ENCODE peak calls at places on chromosomes 4 and X, in six cellular contexts. L is HepG2, O is A549, Z is K562, M is endothelial cell of umbilical vein, I is GM12878. G is an unnamed sample.

GRCh38 chr4:83316459-83317170 is 18.0 kb downstream of the HPSE start:
- DNase-seq in L (no peak), O (no peak), Z (no peak), M (no peak), I (no peak), G (peak)

GRCh38 chrX:130091976-130092522 is 18.2 kb downstream of the ELF4 start:
- DNase-seq in L (peak), O (no peak), Z (peak), M (peak), I (peak), G (peak)

GRCh38 chrX:150813922-150814321 is 84.5 kb downstream of the CD99L2 start:
- DNase-seq in L (no peak), O (no peak), Z (no peak), M (no peak), I (no peak), G (no peak)

GRCh38 chr4:147782087-147782781 is 50.3 kb downstream of the ARHGAP10 start:
- DNase-seq in L (no peak), O (no peak), Z (no peak), M (peak), I (no peak), G (no peak)

GRCh38 chr4:68463796-68464195 is 16.5 kb downstream of the TMPRSS11E start:
- DNase-seq in L (no peak), O (no peak), Z (no peak), M (no peak), I (no peak), G (no peak)

GRCh38 chrX:154800508-154801207 is 4.6 kb downstream of the MPP1 start:
- DNase-seq in L (peak), O (no peak), Z (no peak), M (peak), I (no peak), G (peak)

GRCh38 chr4:34293459-34293858 is 1950.9 kb downstream of the ARAP2 start:
- DNase-seq in L (no peak), O (no peak), Z (no peak), M (no peak), I (no peak), G (no peak)

GRCh38 chrX:153793291-153793690 is 884 bp downstream of the IDH3G start:
- DNase-seq in L (no peak), O (no peak), Z (peak), M (no peak), I (no peak), G (peak)

GRCh38 chrX:112877771-112878173 is 37.1 kb upstream of the AMOT start:
- DNase-seq in L (no peak), O (no peak), Z (no peak), M (no peak), I (no peak), G (no peak)

GRCh38 chrX:43595931-43596330 is 60.2 kb upstream of the MAOA start:
- DNase-seq in L (no peak), O (no peak), Z (no peak), M (no peak), I (no peak), G (no peak)

GRCh38 chrX:43589735-43590515 is 66.2 kb upstream of the MAOA start:
- DNase-seq in L (peak), O (no peak), Z (no peak), M (no peak), I (no peak), G (no peak)

GRCh38 chrX:43586855-43587254 is 69.2 kb upstream of the MAOA start:
- DNase-seq in L (no peak), O (no peak), Z (no peak), M (no peak), I (no peak), G (no peak)

GRCh38 chrX:43592597-43592996 is 63.5 kb upstream of the MAOA start:
- DNase-seq in L (no peak), O (no peak), Z (no peak), M (no peak), I (no peak), G (no peak)
- H3K4me3 ChIP-seq in L (no peak), O (no peak), Z (no peak), M (no peak), I (no peak), G (no peak)

DNA sequence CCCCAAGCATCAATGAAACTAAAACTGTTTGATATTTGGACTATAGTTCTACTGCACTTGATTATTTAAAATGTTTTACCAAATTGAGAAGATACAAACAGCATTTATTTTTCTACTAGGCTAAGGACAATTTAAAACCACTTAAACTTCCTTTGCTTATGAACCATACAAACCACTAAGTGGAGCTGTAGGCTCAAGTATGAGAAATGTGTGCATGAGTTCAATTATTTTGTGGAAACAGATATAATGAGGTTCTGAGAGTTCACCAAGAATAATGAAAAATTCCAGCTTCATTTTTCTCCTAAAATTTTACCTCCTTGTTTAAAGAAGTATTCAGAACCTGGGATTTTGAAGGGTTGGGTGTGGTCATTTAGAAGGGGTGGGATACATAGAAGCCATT is 63.1 kb downstream of the SERPINA7 start:
- DNase-seq in L (peak), O (no peak), Z (no peak), M (no peak), I (no peak), G (peak)
- TF ChIP-seq MAX in L (no peak), O (no peak), Z (no peak), M (no peak), I (no peak), G (no peak)

GRCh38 chr4:4990329-4990728 is 28.9 kb downstream of the CYTL1 start:
- DNase-seq in L (no peak), O (no peak), Z (no peak), M (no peak), I (no peak), G (no peak)

GRCh38 chr4:4989083-4989622 is 30.1 kb downstream of the CYTL1 start:
- DNase-seq in L (no peak), O (no peak), Z (no peak), M (no peak), I (no peak), G (no peak)

GRCh38 chr4:4992833-4993232 is 26.4 kb downstream of the CYTL1 start:
- DNase-seq in L (no peak), O (no peak), Z (no peak), M (no peak), I (no peak), G (no peak)

GRCh38 chr4:4991541-4992099 is 27.6 kb downstream of the CYTL1 start:
- DNase-seq in L (no peak), O (no peak), Z (no peak), M (no peak), I (no peak), G (no peak)

GRCh38 chr4:4990857-4991540 is 28.3 kb downstream of the CYTL1 start:
- DNase-seq in L (no peak), O (peak), Z (peak), M (no peak), I (no peak), G (peak)
- TF ChIP-seq MYC in L (no peak), O (no peak), Z (no peak), M (no peak), I (no peak), G (no peak)

GRCh38 chrX:40094900-40095587 is 2.7 kb downstream of the BCOR start:
- DNase-seq in L (no peak), O (no peak), Z (no peak), M (peak), I (no peak), G (no peak)

GRCh38 chrX:40093586-40093985 is 4.2 kb downstream of the BCOR start:
- DNase-seq in L (no peak), O (no peak), Z (no peak), M (no peak), I (no peak), G (no peak)

GRCh38 chrX:40092808-40093435 is 4.8 kb downstream of the BCOR start:
- DNase-seq in L (no peak), O (no peak), Z (no peak), M (no peak), I (no peak), G (no peak)

GRCh38 chrX:40095588-40096394 is 2.0 kb downstream of the BCOR start:
- DNase-seq in L (no peak), O (no peak), Z (no peak), M (peak), I (no peak), G (peak)

GRCh38 chrX:40094041-40094899 is 3.5 kb downstream of the BCOR start:
- DNase-seq in L (no peak), O (no peak), Z (no peak), M (peak), I (no peak), G (peak)
- H3K4me3 ChIP-seq in L (peak), O (peak), Z (peak), M (peak), I (peak), G (peak)

DNA sequence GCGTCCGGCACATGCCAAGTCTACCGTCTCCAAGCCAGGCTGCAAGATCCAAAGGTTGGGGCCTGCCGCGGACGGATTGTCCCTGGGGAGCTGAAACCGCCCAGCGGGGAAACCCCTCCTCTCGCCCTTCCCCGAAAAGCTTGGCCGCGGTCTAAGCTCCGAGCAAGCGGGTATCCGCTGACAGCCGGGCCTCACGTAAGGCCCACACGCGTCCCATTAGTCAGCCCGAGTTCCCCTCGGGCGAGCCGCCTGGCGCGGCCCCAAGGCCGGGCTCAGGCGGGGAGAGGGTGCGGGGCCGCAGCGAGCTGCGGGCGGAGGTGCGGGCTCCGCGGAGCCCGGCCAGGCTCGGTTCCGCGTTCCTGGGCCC is 6.9 kb upstream of the BCOR start:
- DNase-seq in L (no peak), O (peak), Z (no peak), M (peak), I (no peak), G (peak)
- TF ChIP-seq MAX in L (no peak), O (no peak), Z (no peak), M (no peak), I (no peak), G (no peak)

DNA sequence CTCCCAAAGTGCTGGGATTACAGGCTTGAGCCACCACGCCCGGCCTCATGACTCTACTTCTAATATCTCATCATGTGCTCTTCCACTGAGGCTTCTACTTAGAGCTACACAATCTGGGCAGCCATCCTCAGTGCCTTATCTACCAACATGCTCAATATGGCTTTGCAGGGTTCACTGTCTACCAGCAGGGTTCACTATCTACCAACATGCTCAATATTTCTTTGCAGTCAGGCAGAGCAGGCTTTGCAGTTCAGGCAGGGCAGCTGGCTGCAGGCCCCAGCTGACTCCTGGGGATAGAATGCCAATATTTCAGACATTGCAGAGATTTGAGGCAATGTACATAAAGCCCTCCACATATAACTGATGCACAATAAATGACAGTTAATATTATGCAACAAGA is 47.5 kb downstream of the PKD2 start:
- DNase-seq in L (peak), O (peak), Z (peak), M (peak), I (no peak), G (peak)
- TF ChIP-seq MYC in L (no peak), O (no peak), Z (no peak), M (no peak), I (no peak), G (no peak)

GRCh38 chrX:10106801-10107200 is 50.0 kb upstream of the CLCN4 start:
- DNase-seq in L (no peak), O (no peak), Z (no peak), M (no peak), I (no peak), G (no peak)

GRCh38 chrX:10103023-10103422 is 53.8 kb upstream of the CLCN4 start:
- DNase-seq in L (no peak), O (no peak), Z (no peak), M (no peak), I (no peak), G (no peak)

GRCh38 chrX:10108288-10108687 is 48.5 kb upstream of the CLCN4 start:
- DNase-seq in L (no peak), O (no peak), Z (no peak), M (no peak), I (no peak), G (no peak)

GRCh38 chrX:10102046-10102704 is 54.6 kb upstream of the CLCN4 start:
- DNase-seq in L (no peak), O (no peak), Z (no peak), M (no peak), I (no peak), G (no peak)

DNA sequence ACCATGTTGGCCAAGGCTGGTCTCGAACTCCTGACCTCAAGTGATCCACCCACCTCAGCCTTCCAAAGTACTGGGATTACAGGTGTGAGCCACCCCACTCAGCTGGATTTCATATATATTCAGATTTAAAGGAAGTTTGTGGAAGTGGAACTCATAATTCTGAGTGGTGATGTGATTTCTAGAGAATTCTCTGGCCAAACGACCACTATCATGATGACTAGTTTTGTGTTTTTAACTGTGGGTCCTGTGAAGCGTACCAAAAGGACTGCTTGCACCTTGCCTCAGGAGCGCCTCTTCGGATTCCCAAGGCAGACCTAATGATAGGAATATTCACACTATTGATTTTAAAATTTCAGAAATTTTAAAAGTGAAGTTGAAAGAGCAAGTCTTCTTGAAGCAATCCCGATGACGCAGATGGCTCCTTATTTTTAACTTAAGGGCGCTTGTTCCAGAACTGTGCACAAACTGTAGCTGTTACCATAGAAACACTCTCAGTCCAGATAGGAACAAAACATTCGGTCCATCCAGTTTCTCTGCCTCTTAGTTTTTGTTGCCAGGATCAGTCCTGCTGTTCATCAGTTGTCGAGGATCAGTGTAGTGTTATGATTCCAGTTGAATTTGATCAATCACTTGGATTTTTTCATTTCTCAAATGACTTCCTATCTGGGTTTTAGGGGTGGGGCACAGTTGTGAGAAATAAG is 51.7 kb upstream of the CLCN4 start:
- DNase-seq in L (no peak), O (no peak), Z (no peak), M (no peak), I (no peak), G (no peak)
- H3K4me3 ChIP-seq in L (no peak), O (no peak), Z (no peak), M (no peak), I (no peak), G (no peak)

GRCh38 chr4:38565271-38566199 is 98.5 kb upstream of the KLF3 start:
- DNase-seq in L (no peak), O (no peak), Z (no peak), M (no peak), I (no peak), G (no peak)
- TF ChIP-seq MAX in L (no peak), O (no peak), Z (no peak), M (no peak), I (no peak), G (no peak)

G was measured in NB4.